ENCODE peak calls at places on chromosomes 5 and 9, in eight cellular contexts. I is RKO; P is nephron progenitor cell; K is CD8-positive, alpha-beta memory T cell; V is activated naive CD4-positive, alpha-beta T cell; B is endodermal cell; S is hepatic stellate cell; C is effector CD4-positive, alpha-beta T cell. U is an unnamed sample.

GRCh38 chr5:154367101-154367500 is 78.7 kb upstream of the SAP30L start:
- DNase-seq in I (no peak), P (no peak), B (no peak), S (no peak), K (no peak), C (no peak), V (no peak), U (no peak)

GRCh38 chr9:132409828-132410528 is at the start of gene CFAP77:
- DNase-seq in S (peak), B (peak), K (peak), I (no peak), V (no peak), P (peak), C (peak), U (peak)

GRCh38 chr5:120405923-120406322 is 58.2 kb upstream of the PRR16 start:
- DNase-seq in C (no peak), P (no peak), K (no peak), I (peak), V (no peak), B (no peak), S (no peak), U (peak)

GRCh38 chr5:89992201-89992600 is 417.4 kb downstream of the CETN3 start:
- DNase-seq in B (no peak), I (no peak), C (no peak), K (no peak), V (no peak), S (no peak), P (no peak), U (no peak)

GRCh38 chr5:180643191-180643851 is 6.1 kb downstream of the FLT4 start:
- DNase-seq in S (no peak), K (no peak), C (no peak), I (no peak), B (peak), P (no peak), V (no peak), U (no peak)

GRCh38 chr9:34551751-34552605 is 29.2 kb upstream of the ENHO start:
- DNase-seq in P (no peak), V (no peak), B (peak), K (no peak), C (no peak), S (no peak), I (no peak), U (no peak)

GRCh38 chr5:143403357-143403606 is 204 bp downstream of the NR3C1 start:
- DNase-seq in K (no peak), S (no peak), V (no peak), B (peak), I (no peak), P (no peak), C (no peak), U (no peak)

GRCh38 chr5:150516011-150516410 is 8.1 kb downstream of the NDST1 start:
- DNase-seq in S (peak), I (no peak), B (no peak), P (no peak), C (no peak), V (no peak), K (no peak), U (peak)

GRCh38 chr5:31889131-31889561 is 250.2 kb downstream of the PDZD2 start:
- DNase-seq in B (peak), K (no peak), C (no peak), S (no peak), I (no peak), P (no peak), V (no peak), U (no peak)

GRCh38 chr5:89255845-89256463 is 373.0 kb upstream of the MEF2C start:
- DNase-seq in B (no peak), P (no peak), K (no peak), C (no peak), S (no peak), I (peak), V (no peak), U (peak)

GRCh38 chr9:115195889-115196288 is 77.9 kb upstream of the TNC start:
- DNase-seq in S (no peak), C (no peak), I (no peak), P (no peak), B (no peak), V (no peak), K (no peak), U (no peak)

GRCh38 chr5:88536146-88536545 is 267.5 kb upstream of the TMEM161B start:
- DNase-seq in P (no peak), C (no peak), I (peak), K (no peak), V (no peak), B (no peak), S (no peak), U (no peak)

GRCh38 chr5:135232958-135233357 is 166.1 kb downstream of the MACROH2A1 start:
- DNase-seq in S (no peak), P (no peak), C (no peak), I (no peak), V (no peak), K (no peak), B (no peak), U (no peak)

GRCh38 chr5:52876456-52876855 is 88.7 kb downstream of the ITGA1 start:
- DNase-seq in I (no peak), K (no peak), P (no peak), B (no peak), V (no peak), S (peak), C (no peak), U (no peak)

GRCh38 chr5:14699159-14699558 is 34.6 kb downstream of the OTULIN start:
- DNase-seq in P (no peak), S (no peak), C (no peak), B (no peak), I (no peak), K (no peak), V (no peak), U (no peak)

GRCh38 chr5:143036146-143036927 is 266.2 kb downstream of the ARHGAP26 start:
- DNase-seq in K (no peak), S (no peak), C (no peak), P (no peak), B (no peak), V (no peak), I (no peak), U (no peak)

GRCh38 chr9:109286571-109286977 is 34.3 kb downstream of the EPB41L4B start:
- DNase-seq in I (peak), S (no peak), V (no peak), B (no peak), K (no peak), P (no peak), C (no peak), U (no peak)

GRCh38 chr5:172264814-172265213 is 18.8 kb downstream of the UBTD2 start:
- DNase-seq in V (no peak), P (no peak), S (no peak), C (no peak), I (no peak), B (no peak), K (no peak), U (no peak)

GRCh38 chr9:108746864-108747263 is 108.9 kb downstream of the ACTL7B start:
- DNase-seq in P (no peak), B (no peak), I (no peak), S (no peak), C (no peak), V (no peak), K (no peak), U (no peak)

GRCh38 chr5:157820593-157821252 is 38.2 kb downstream of the CLINT1 start:
- DNase-seq in I (peak), P (peak), B (no peak), C (no peak), S (no peak), V (no peak), K (peak), U (peak)

GRCh38 chr9:93594041-93594756 is 17.8 kb downstream of the PHF2 start:
- DNase-seq in B (peak), C (no peak), P (no peak), I (no peak), K (no peak), V (no peak), S (no peak), U (no peak)

GRCh38 chr9:133636902-133637301 is 739 bp downstream of the DBH start:
- DNase-seq in C (no peak), S (no peak), V (no peak), I (no peak), P (no peak), B (no peak), K (no peak), U (no peak)

GRCh38 chr5:1266791-1267190 is 28.1 kb downstream of the TERT start:
- DNase-seq in I (no peak), B (no peak), P (no peak), S (no peak), K (no peak), V (no peak), C (no peak), U (no peak)

GRCh38 chr5:11476866-11477265 is 427.4 kb downstream of the CTNND2 start:
- DNase-seq in B (no peak), C (no peak), K (no peak), P (no peak), V (no peak), I (no peak), S (no peak), U (no peak)

GRCh38 chr9:127445851-127446719 is 5.1 kb downstream of the RPL12 start:
- DNase-seq in P (no peak), V (no peak), S (no peak), B (peak), I (peak), C (no peak), K (no peak), U (peak)

GRCh38 chr9:15213249-15213648 is 93.8 kb downstream of the TTC39B start:
- DNase-seq in V (no peak), P (no peak), C (no peak), I (no peak), K (no peak), S (no peak), B (no peak), U (no peak)

GRCh38 chr9:96008502-96009222 is 133.2 kb downstream of the ERCC6L2 start:
- DNase-seq in B (no peak), K (no peak), P (no peak), S (no peak), V (no peak), C (no peak), I (peak), U (peak)

GRCh38 chr5:134649163-134649916 is 755 bp downstream of the SEC24A start:
- DNase-seq in V (no peak), B (no peak), S (peak), P (no peak), K (peak), C (no peak), I (peak), U (peak)

GRCh38 chr5:125277494-125278154 is 531.2 kb upstream of the ZNF608 start:
- DNase-seq in C (no peak), I (peak), K (no peak), B (no peak), V (no peak), S (peak), P (no peak), U (peak)

GRCh38 chr5:59798862-59799667 is 94.5 kb downstream of the PDE4D start:
- DNase-seq in I (no peak), B (no peak), K (no peak), P (no peak), V (no peak), C (no peak), S (no peak), U (peak)

U was measured in ACHN.